ENCODE peak calls at places on chromosomes 13 and 19, in four cellular contexts. V is foreskin fibroblast; J is activated CD4-positive, CD25-positive, alpha-beta regulatory T cell treated with anti-CD3 and anti-CD28 coated beads, Interleukin-2, amount 50 U/mL, for 16 hours; K is AG04450. A is an unnamed sample.

GRCh38 chr19:46932346-46932745 is 71.5 kb downstream of the ARHGAP35 start:
- DNase-seq in V (no peak), J (no peak), K (no peak), A (no peak)

GRCh38 chr19:18304194-18304495 is 18.7 kb downstream of the LSM4 start:
- DNase-seq in V (no peak), J (no peak), K (no peak), A (no peak)

GRCh38 chr13:63190219-63190618 is 1774.6 kb upstream of the PCDH20 start:
- DNase-seq in V (no peak), J (no peak), K (no peak), A (no peak)

GRCh38 chr19:14091885-14092462 is 1.4 kb upstream of the SAMD1 start:
- DNase-seq in V (no peak), J (no peak), K (no peak), A (no peak)

GRCh38 chr13:84445776-84446175 is 563.5 kb upstream of the SLITRK1 start:
- DNase-seq in V (peak), J (no peak), K (peak), A (no peak)

GRCh38 chr19:46862974-46863632 is 2.3 kb downstream of the ARHGAP35 start:
- DNase-seq in V (no peak), J (no peak), K (no peak), A (no peak)

GRCh38 chr19:51460164-51460992 is 2.1 kb upstream of the SIGLEC8 start:
- DNase-seq in V (no peak), J (no peak), K (no peak), A (no peak)

GRCh38 chr13:97076898-97077297 is 82.6 kb upstream of the OXGR1 start:
- DNase-seq in V (peak), J (no peak), K (no peak), A (no peak)

GRCh38 chr19:3516675-3517207 is 10.6 kb downstream of the FZR1 start:
- DNase-seq in V (no peak), J (no peak), K (no peak), A (no peak)

GRCh38 chr19:5030136-5030820 is 61.4 kb downstream of the KDM4B start:
- DNase-seq in V (no peak), J (no peak), K (no peak), A (no peak)

A was measured in amniotic stem cell.